ENCODE peak calls at places on chromosomes 12 and 14, in eight cellular contexts. One of them, this sample, is unnamed.

GRCh38 chr12:106078358-106079025 is 60.3 kb downstream of the NUAK1 start:
- DNase-seq in pancreas: peak; percentile 21
- DNase-seq in NCI-H774: no peak
- DNase-seq in WTC11: no peak
- DNase-seq in pons: peak; percentile 82
- DNase-seq in NAMALWA: no peak
- DNase-seq in HTR-8/SVneo: no peak
- DNase-seq in Right ventricle myocardium inferior: no peak
- DNase-seq in this sample: peak; percentile 90

GRCh38 chr14:97218713-97219355 is 421.7 kb downstream of the VRK1 start:
- DNase-seq in pons: peak; percentile 17
- DNase-seq in NCI-H774: no peak
- DNase-seq in WTC11: peak; percentile 68
- DNase-seq in HTR-8/SVneo: no peak
- DNase-seq in NAMALWA: no peak
- DNase-seq in pancreas: no peak
- DNase-seq in Right ventricle myocardium inferior: no peak
- DNase-seq in this sample: no peak

GRCh38 chr12:23399402-23399933 is 550.0 kb downstream of the SOX5 start:
- DNase-seq in pons: no peak
- DNase-seq in HTR-8/SVneo: no peak
- DNase-seq in NCI-H774: no peak
- DNase-seq in pancreas: no peak
- DNase-seq in NAMALWA: no peak
- DNase-seq in Right ventricle myocardium inferior: no peak
- DNase-seq in WTC11: no peak
- DNase-seq in this sample: no peak

GRCh38 chr14:84375235-84375634 is 1154.7 kb upstream of the FLRT2 start:
- DNase-seq in Right ventricle myocardium inferior: no peak
- DNase-seq in pancreas: no peak
- DNase-seq in NCI-H774: no peak
- DNase-seq in pons: no peak
- DNase-seq in NAMALWA: no peak
- DNase-seq in WTC11: no peak
- DNase-seq in HTR-8/SVneo: no peak
- DNase-seq in this sample: no peak

GRCh38 chr12:120784804-120785203 is 59.2 kb downstream of the ACADS start:
- DNase-seq in pons: no peak
- DNase-seq in pancreas: no peak
- DNase-seq in HTR-8/SVneo: no peak
- DNase-seq in NAMALWA: no peak
- DNase-seq in Right ventricle myocardium inferior: no peak
- DNase-seq in NCI-H774: no peak
- DNase-seq in WTC11: no peak
- DNase-seq in this sample: no peak

GRCh38 chr14:37598973-37599526 is 3.6 kb downstream of the TTC6 start:
- DNase-seq in pons: no peak
- DNase-seq in WTC11: no peak
- DNase-seq in HTR-8/SVneo: no peak
- DNase-seq in NAMALWA: no peak
- DNase-seq in pancreas: no peak
- DNase-seq in NCI-H774: no peak
- DNase-seq in Right ventricle myocardium inferior: no peak
- DNase-seq in this sample: no peak

GRCh38 chr12:94509317-94509716 is 49.6 kb upstream of the CEP83 start:
- DNase-seq in HTR-8/SVneo: no peak
- DNase-seq in NAMALWA: no peak
- DNase-seq in pons: no peak
- DNase-seq in NCI-H774: no peak
- DNase-seq in Right ventricle myocardium inferior: no peak
- DNase-seq in WTC11: no peak
- DNase-seq in pancreas: no peak
- DNase-seq in this sample: no peak

GRCh38 chr12:49868449-49868848 is 25.5 kb upstream of the BCDIN3D start:
- DNase-seq in NAMALWA: no peak
- DNase-seq in pons: no peak
- DNase-seq in Right ventricle myocardium inferior: no peak
- DNase-seq in WTC11: no peak
- DNase-seq in NCI-H774: no peak
- DNase-seq in pancreas: no peak
- DNase-seq in HTR-8/SVneo: no peak
- DNase-seq in this sample: no peak

GRCh38 chr12:18589316-18589715 is 148.5 kb downstream of the PLCZ1 start:
- DNase-seq in pons: no peak
- DNase-seq in NAMALWA: peak; percentile 8
- DNase-seq in Right ventricle myocardium inferior: no peak
- DNase-seq in HTR-8/SVneo: no peak
- DNase-seq in NCI-H774: no peak
- DNase-seq in WTC11: no peak
- DNase-seq in pancreas: no peak
- DNase-seq in this sample: no peak

GRCh38 chr12:90065301-90065801 is 356.7 kb upstream of the ATP2B1 start:
- DNase-seq in pancreas: no peak
- DNase-seq in Right ventricle myocardium inferior: no peak
- DNase-seq in WTC11: no peak
- DNase-seq in NCI-H774: peak; percentile 28
- DNase-seq in pons: no peak
- DNase-seq in HTR-8/SVneo: no peak
- DNase-seq in NAMALWA: no peak
- DNase-seq in this sample: no peak

GRCh38 chr14:34081126-34081575 is 130.3 kb upstream of the EGLN3 start:
- DNase-seq in HTR-8/SVneo: no peak
- DNase-seq in WTC11: no peak
- DNase-seq in pons: no peak
- DNase-seq in NAMALWA: no peak
- DNase-seq in NCI-H774: no peak
- DNase-seq in pancreas: no peak
- DNase-seq in Right ventricle myocardium inferior: no peak
- DNase-seq in this sample: peak; percentile 73

GRCh38 chr12:47746523-47746922 is 12.2 kb downstream of the RAPGEF3 start:
- DNase-seq in NAMALWA: no peak
- DNase-seq in NCI-H774: no peak
- DNase-seq in HTR-8/SVneo: no peak
- DNase-seq in pons: no peak
- DNase-seq in pancreas: no peak
- DNase-seq in Right ventricle myocardium inferior: no peak
- DNase-seq in WTC11: no peak
- DNase-seq in this sample: no peak

GRCh38 chr12:42128327-42128726 is 16.3 kb downstream of the GXYLT1 start:
- DNase-seq in NCI-H774: no peak
- DNase-seq in pons: no peak
- DNase-seq in WTC11: no peak
- DNase-seq in Right ventricle myocardium inferior: no peak
- DNase-seq in pancreas: no peak
- DNase-seq in NAMALWA: no peak
- DNase-seq in HTR-8/SVneo: no peak
- DNase-seq in this sample: peak; percentile 28

GRCh38 chr12:124408822-124409517 is 114.1 kb downstream of the RFLNA start:
- DNase-seq in WTC11: no peak
- DNase-seq in HTR-8/SVneo: no peak
- DNase-seq in NCI-H774: no peak
- DNase-seq in pons: no peak
- DNase-seq in NAMALWA: no peak
- DNase-seq in Right ventricle myocardium inferior: no peak
- DNase-seq in pancreas: no peak
- DNase-seq in this sample: no peak

GRCh38 chr14:72607386-72608125 is 286.3 kb downstream of the DPF3 start:
- DNase-seq in pons: no peak
- DNase-seq in NAMALWA: no peak
- DNase-seq in HTR-8/SVneo: no peak
- DNase-seq in pancreas: no peak
- DNase-seq in NCI-H774: no peak
- DNase-seq in Right ventricle myocardium inferior: no peak
- DNase-seq in WTC11: no peak
- DNase-seq in this sample: peak; percentile 64

GRCh38 chr14:96158735-96159134 is 45.9 kb upstream of the BDKRB2 start:
- DNase-seq in HTR-8/SVneo: no peak
- DNase-seq in WTC11: no peak
- DNase-seq in Right ventricle myocardium inferior: no peak
- DNase-seq in NAMALWA: no peak
- DNase-seq in NCI-H774: no peak
- DNase-seq in pancreas: peak; percentile 3
- DNase-seq in pons: no peak
- DNase-seq in this sample: no peak

GRCh38 chr14:93090826-93091583 is 24.7 kb downstream of the ITPK1 start:
- DNase-seq in pancreas: no peak
- DNase-seq in NCI-H774: no peak
- DNase-seq in WTC11: no peak
- DNase-seq in HTR-8/SVneo: no peak
- DNase-seq in NAMALWA: no peak
- DNase-seq in pons: peak; percentile 35
- DNase-seq in Right ventricle myocardium inferior: no peak
- DNase-seq in this sample: no peak

GRCh38 chr12:79183003-79183402 is 318.4 kb downstream of the SYT1 start:
- DNase-seq in HTR-8/SVneo: no peak
- DNase-seq in pons: no peak
- DNase-seq in pancreas: no peak
- DNase-seq in WTC11: no peak
- DNase-seq in Right ventricle myocardium inferior: no peak
- DNase-seq in NCI-H774: no peak
- DNase-seq in NAMALWA: no peak
- DNase-seq in this sample: no peak

GRCh38 chr14:93184391-93185332 is at the start of the genes LYSET and MOAP1:
- DNase-seq in Right ventricle myocardium inferior: peak; percentile 95
- DNase-seq in pons: peak; percentile 69
- DNase-seq in HTR-8/SVneo: peak; percentile 81
- DNase-seq in WTC11: peak; percentile 89
- DNase-seq in NAMALWA: peak; percentile 91
- DNase-seq in pancreas: peak; percentile 90
- DNase-seq in NCI-H774: peak; percentile 84
- DNase-seq in this sample: peak; percentile 57

GRCh38 chr14:99624024-99624423 is 20.0 kb upstream of the CCDC85C start:
- DNase-seq in NCI-H774: no peak
- DNase-seq in Right ventricle myocardium inferior: peak; percentile 59
- DNase-seq in HTR-8/SVneo: no peak
- DNase-seq in WTC11: no peak
- DNase-seq in pons: no peak
- DNase-seq in pancreas: no peak
- DNase-seq in NAMALWA: no peak
- DNase-seq in this sample: no peak

GRCh38 chr14:97943619-97944018 is 1146.4 kb downstream of the VRK1 start:
- DNase-seq in pons: no peak
- DNase-seq in HTR-8/SVneo: no peak
- DNase-seq in WTC11: no peak
- DNase-seq in NCI-H774: no peak
- DNase-seq in Right ventricle myocardium inferior: no peak
- DNase-seq in NAMALWA: no peak
- DNase-seq in pancreas: no peak
- DNase-seq in this sample: no peak

GRCh38 chr12:3658327-3659163 is 94.4 kb downstream of the CRACR2A start:
- DNase-seq in pancreas: peak; percentile 45
- DNase-seq in pons: no peak
- DNase-seq in NCI-H774: no peak
- DNase-seq in Right ventricle myocardium inferior: no peak
- DNase-seq in HTR-8/SVneo: peak; percentile 41
- DNase-seq in WTC11: peak; percentile 73
- DNase-seq in NAMALWA: peak; percentile 49
- DNase-seq in this sample: no peak

GRCh38 chr14:72479471-72479931 is 414.4 kb downstream of the DPF3 start:
- DNase-seq in NCI-H774: no peak
- DNase-seq in WTC11: no peak
- DNase-seq in pancreas: no peak
- DNase-seq in pons: peak; percentile 11
- DNase-seq in HTR-8/SVneo: no peak
- DNase-seq in Right ventricle myocardium inferior: no peak
- DNase-seq in NAMALWA: no peak
- DNase-seq in this sample: no peak

GRCh38 chr12:89574736-89575208 is 48.9 kb upstream of the POC1B start:
- DNase-seq in HTR-8/SVneo: no peak
- DNase-seq in WTC11: no peak
- DNase-seq in NAMALWA: peak; percentile 8
- DNase-seq in NCI-H774: no peak
- DNase-seq in Right ventricle myocardium inferior: no peak
- DNase-seq in pons: peak; percentile 18
- DNase-seq in pancreas: no peak
- DNase-seq in this sample: no peak

GRCh38 chr12:20460956-20461355 is 92.6 kb downstream of the PDE3A start:
- DNase-seq in pancreas: no peak
- DNase-seq in NCI-H774: no peak
- DNase-seq in WTC11: no peak
- DNase-seq in pons: no peak
- DNase-seq in NAMALWA: no peak
- DNase-seq in HTR-8/SVneo: no peak
- DNase-seq in Right ventricle myocardium inferior: no peak
- DNase-seq in this sample: no peak

GRCh38 chr12:30862486-30862885 is 64.1 kb upstream of the TSPAN11 start:
- DNase-seq in pons: no peak
- DNase-seq in Right ventricle myocardium inferior: no peak
- DNase-seq in NAMALWA: no peak
- DNase-seq in WTC11: no peak
- DNase-seq in NCI-H774: no peak
- DNase-seq in pancreas: no peak
- DNase-seq in HTR-8/SVneo: no peak
- DNase-seq in this sample: no peak

GRCh38 chr12:85310025-85310424 is 30.0 kb downstream of the ALX1 start:
- DNase-seq in pons: no peak
- DNase-seq in NAMALWA: no peak
- DNase-seq in WTC11: no peak
- DNase-seq in pancreas: no peak
- DNase-seq in HTR-8/SVneo: no peak
- DNase-seq in Right ventricle myocardium inferior: no peak
- DNase-seq in NCI-H774: no peak
- DNase-seq in this sample: no peak

GRCh38 chr12:119372540-119372939 is 38.0 kb downstream of the CCDC60 start:
- DNase-seq in NAMALWA: no peak
- DNase-seq in Right ventricle myocardium inferior: no peak
- DNase-seq in NCI-H774: no peak
- DNase-seq in pancreas: no peak
- DNase-seq in WTC11: no peak
- DNase-seq in HTR-8/SVneo: no peak
- DNase-seq in pons: no peak
- DNase-seq in this sample: no peak

GRCh38 chr12:40693503-40693863 is 1.2 kb downstream of the CNTN1 start:
- DNase-seq in NCI-H774: peak; percentile 54
- DNase-seq in pancreas: no peak
- DNase-seq in WTC11: peak; percentile 69
- DNase-seq in HTR-8/SVneo: no peak
- DNase-seq in NAMALWA: no peak
- DNase-seq in Right ventricle myocardium inferior: no peak
- DNase-seq in pons: peak; percentile 53
- DNase-seq in this sample: no peak

GRCh38 chr12:72271741-72272661 is at the start of gene TRHDE:
- DNase-seq in NCI-H774: peak; percentile 67
- DNase-seq in WTC11: peak; percentile 64
- DNase-seq in HTR-8/SVneo: no peak
- DNase-seq in NAMALWA: no peak
- DNase-seq in pancreas: peak; percentile 73
- DNase-seq in pons: no peak
- DNase-seq in Right ventricle myocardium inferior: peak; percentile 78
- DNase-seq in this sample: no peak

GRCh38 chr12:69096669-69097364 is 142.6 kb upstream of the CPSF6 start:
- DNase-seq in pons: no peak
- DNase-seq in NCI-H774: no peak
- DNase-seq in Right ventricle myocardium inferior: no peak
- DNase-seq in WTC11: no peak
- DNase-seq in NAMALWA: no peak
- DNase-seq in pancreas: no peak
- DNase-seq in HTR-8/SVneo: no peak
- DNase-seq in this sample: no peak

GRCh38 chr14:91509083-91509877 is 830 bp downstream of the PPP4R3A start:
- DNase-seq in NAMALWA: peak; percentile 65
- DNase-seq in NCI-H774: no peak
- DNase-seq in pancreas: peak; percentile 59
- DNase-seq in WTC11: peak; percentile 20
- DNase-seq in pons: no peak
- DNase-seq in HTR-8/SVneo: peak; percentile 22
- DNase-seq in Right ventricle myocardium inferior: no peak
- DNase-seq in this sample: no peak

GRCh38 chr14:34460841-34461240 is 1.2 kb downstream of the SPTSSA start:
- DNase-seq in NAMALWA: no peak
- DNase-seq in pons: no peak
- DNase-seq in WTC11: no peak
- DNase-seq in NCI-H774: no peak
- DNase-seq in HTR-8/SVneo: no peak
- DNase-seq in pancreas: no peak
- DNase-seq in Right ventricle myocardium inferior: no peak
- DNase-seq in this sample: no peak

GRCh38 chr14:72444701-72445100 is 449.2 kb downstream of the DPF3 start:
- DNase-seq in Right ventricle myocardium inferior: no peak
- DNase-seq in HTR-8/SVneo: no peak
- DNase-seq in pancreas: no peak
- DNase-seq in NCI-H774: no peak
- DNase-seq in WTC11: no peak
- DNase-seq in NAMALWA: no peak
- DNase-seq in pons: no peak
- DNase-seq in this sample: no peak